ENCODE peak calls at places on chromosomes 13 and 19, in six cellular contexts. H is ascending aorta, L is tibial nerve, B is neuronal stem cell, C is substantia nigra, O is neural progenitor cell. S is an unnamed sample.

GRCh38 chr13:113015826-113016525 is 47.0 kb downstream of the MCF2L start:
- DNase-seq in H (no peak), O (no peak), C (no peak), L (no peak), B (no peak), S (no peak)

GRCh38 chr13:99821741-99822140 is 149.8 kb downstream of the ZIC5 start:
- DNase-seq in B (no peak), L (no peak), O (no peak), H (no peak), C (no peak), S (no peak)

GRCh38 chr19:737591-738093 is 13.3 kb upstream of the MISP start:
- DNase-seq in C (no peak), H (no peak), B (no peak), L (no peak), O (peak; percentile 63), S (no peak)

GRCh38 chr13:27406178-27406939 is 18.1 kb upstream of the GTF3A start:
- DNase-seq in O (peak; percentile 31), H (peak; percentile 52), C (no peak), B (no peak), L (no peak), S (no peak)

GRCh38 chr19:15371786-15372380 is 7.7 kb downstream of the AKAP8 start:
- DNase-seq in B (no peak), H (no peak), O (no peak), C (no peak), L (no peak), S (no peak)

GRCh38 chr19:33394006-33394722 is 20.7 kb downstream of the CEBPG start:
- DNase-seq in B (no peak), C (no peak), H (peak; percentile 83), L (peak; percentile 57), O (no peak), S (no peak)

GRCh38 chr13:53174550-53174949 is 145.9 kb downstream of the OLFM4 start:
- DNase-seq in C (no peak), O (no peak), B (no peak), L (peak; percentile 14), H (no peak), S (no peak)

GRCh38 chr19:13959141-13959961 is 7.0 kb downstream of the DCAF15 start:
- DNase-seq in C (no peak), L (no peak), H (no peak), B (no peak), O (no peak), S (no peak)

GRCh38 chr13:36999054-36999927 is at the start of gene ALG5:
- DNase-seq in L (peak; percentile 78), B (peak; percentile 91), H (peak; percentile 93), C (peak; percentile 89), O (peak; percentile 95), S (peak; percentile 89)

GRCh38 chr19:39236527-39236926 is 8.3 kb downstream of the IFNL3 start:
- DNase-seq in H (no peak), O (no peak), L (no peak), B (no peak), C (no peak), S (no peak)

GRCh38 chr19:7109678-7110289 is 40.3 kb downstream of the ZNF557 start:
- DNase-seq in B (peak; percentile 36), O (peak; percentile 73), L (no peak), C (no peak), H (no peak), S (no peak)

GRCh38 chr13:20118268-20119140 is 42.3 kb downstream of the GJA3 start:
- DNase-seq in B (no peak), H (peak; percentile 74), C (peak; percentile 74), O (peak; percentile 63), L (no peak), S (no peak)

GRCh38 chr19:34482380-34483250 is 1.1 kb downstream of the WTIP start:
- DNase-seq in H (peak; percentile 59), C (no peak), O (peak; percentile 73), B (no peak), L (no peak), S (no peak)

GRCh38 chr19:15195381-15195964 is 5.3 kb downstream of the NOTCH3 start:
- DNase-seq in H (peak; percentile 93), L (no peak), O (peak; percentile 93), B (peak; percentile 78), C (no peak), S (peak; percentile 85)

GRCh38 chr19:49774969-49775368 is 8.2 kb downstream of the AP2A1 start:
- DNase-seq in C (no peak), L (no peak), O (no peak), H (no peak), B (no peak), S (no peak)

GRCh38 chr13:43220873-43221578 is 197.6 kb downstream of the DNAJC15 start:
- DNase-seq in H (no peak), L (no peak), O (no peak), C (no peak), B (no peak), S (no peak)

GRCh38 chr13:92938481-92939020 is 288.1 kb upstream of the GPC6 start:
- DNase-seq in L (no peak), B (no peak), H (no peak), O (peak; percentile 4), C (no peak), S (no peak)

GRCh38 chr13:28002886-28003698 is 14.6 kb upstream of the URAD start:
- DNase-seq in H (no peak), L (no peak), B (no peak), O (no peak), C (no peak), S (no peak)

GRCh38 chr19:482186-483041 is 13.9 kb upstream of the MADCAM1 start:
- DNase-seq in L (no peak), C (no peak), B (no peak), O (peak; percentile 48), H (no peak), S (no peak)

GRCh38 chr19:56294557-56294956 is 20.1 kb downstream of the ZSCAN5A start:
- DNase-seq in L (no peak), C (peak; percentile 27), B (no peak), H (no peak), O (peak; percentile 28), S (no peak)

GRCh38 chr13:36193151-36193855 is 21.1 kb downstream of the SOHLH2 start:
- DNase-seq in C (no peak), L (no peak), O (no peak), B (no peak), H (no peak), S (no peak)

GRCh38 chr19:3149089-3149488 is 13.3 kb downstream of the GNA15 start:
- DNase-seq in H (no peak), C (no peak), L (no peak), B (no peak), O (no peak), S (no peak)

GRCh38 chr19:3148503-3148902 is 12.7 kb downstream of the GNA15 start:
- DNase-seq in C (no peak), B (no peak), O (no peak), L (no peak), H (no peak), S (no peak)

GRCh38 chr19:3146677-3147100 is 10.9 kb downstream of the GNA15 start:
- DNase-seq in C (no peak), B (no peak), L (no peak), O (peak; percentile 27), H (no peak), S (no peak)

GRCh38 chr19:3142938-3143337 is 7.1 kb downstream of the GNA15 start:
- DNase-seq in L (no peak), O (no peak), H (no peak), C (no peak), B (no peak), S (no peak)

GRCh38 chr19:3145909-3146676 is 10.3 kb downstream of the GNA15 start:
- DNase-seq in L (no peak), O (peak; percentile 1), H (no peak), C (peak; percentile 10), B (no peak), S (no peak)
- H3K27ac ChIP-seq in L (no peak overlapping the region), O (no peak overlapping the region), H (no peak overlapping the region), C (no peak overlapping the region), B (no peak overlapping the region), S (no peak overlapping the region)

DNA sequence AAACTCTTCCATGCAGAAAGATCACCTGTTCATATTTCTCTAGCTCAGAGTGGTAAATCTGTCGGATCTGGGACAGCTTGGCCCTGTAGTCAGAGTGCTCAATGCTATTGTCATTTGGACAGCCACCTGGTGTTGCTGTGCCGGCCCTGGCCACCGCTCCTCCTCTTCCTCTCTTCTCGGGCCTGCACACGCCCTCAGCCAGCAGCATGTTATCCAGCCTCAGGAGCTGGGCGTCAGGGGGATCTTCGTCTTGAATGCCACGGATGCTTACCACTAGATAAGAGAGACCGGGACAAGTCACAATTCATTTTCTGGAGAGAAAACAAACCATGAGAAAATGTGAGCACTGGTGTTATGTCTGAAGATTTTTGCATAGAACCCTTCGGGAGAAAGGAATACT is 32.5 kb downstream of the CILP2 start:
- DNase-seq in B (no peak), O (no peak), C (no peak), L (no peak), H (no peak), S (no peak)
- H3K27ac ChIP-seq in B (no peak overlapping the region), O (no peak overlapping the region), C (no peak overlapping the region), L (no peak overlapping the region), H (no peak overlapping the region), S (no peak overlapping the region)

DNA sequence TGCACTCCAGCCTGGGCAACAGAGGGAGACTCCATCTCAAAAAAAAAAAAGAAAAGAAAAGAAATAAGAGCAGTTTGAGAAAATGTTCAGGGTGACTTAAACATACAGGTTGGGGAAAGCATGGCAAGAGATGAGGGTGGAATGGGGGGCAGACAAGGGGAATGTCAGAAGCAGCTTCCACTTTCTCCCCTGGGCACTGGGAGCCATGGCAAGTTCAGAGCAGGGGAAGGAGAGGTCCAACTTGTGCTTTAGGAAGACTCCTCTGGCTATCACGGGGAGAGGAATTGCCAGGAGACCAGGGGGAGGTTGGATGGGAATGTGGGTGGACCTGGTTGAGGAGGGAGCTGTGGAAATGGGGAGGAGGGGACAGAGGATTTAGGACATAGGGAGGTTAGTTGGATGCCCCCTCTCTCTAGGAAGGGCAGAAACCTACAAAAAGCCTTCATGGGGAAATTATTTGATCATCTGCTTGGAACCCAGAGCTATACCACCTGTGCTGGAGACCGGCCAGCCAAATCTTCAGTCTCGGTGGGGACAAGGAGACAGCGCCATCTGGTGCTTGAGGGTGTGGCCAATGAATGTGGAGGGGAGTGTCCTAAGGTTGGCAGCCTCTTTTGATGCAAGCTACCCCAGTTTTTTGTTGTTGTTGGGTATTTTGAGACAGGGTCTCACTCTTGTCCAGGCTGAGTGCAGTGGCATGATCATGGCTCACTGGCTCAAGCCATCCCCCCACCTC is 7.3 kb upstream of the STRN4 start:
- DNase-seq in H (no peak), O (peak; percentile 75), B (no peak), L (no peak), C (no peak), S (no peak)
- H3K27ac ChIP-seq in H (no peak overlapping the region), O (no peak overlapping the region), B (no peak overlapping the region), L (no peak overlapping the region), C (no peak overlapping the region), S (no peak overlapping the region)

GRCh38 chr13:98478134-98479129 is 98.5 kb downstream of the STK24 start:
- DNase-seq in B (peak; percentile 57), O (peak; percentile 93), L (no peak), C (no peak), H (no peak), S (no peak)

GRCh38 chr13:98482476-98483444 is 94.1 kb downstream of the STK24 start:
- DNase-seq in O (peak; percentile 45), C (peak; percentile 60), L (peak; percentile 61), B (no peak), H (no peak), S (peak; percentile 57)

GRCh38 chr13:98481511-98481951 is 95.4 kb downstream of the STK24 start:
- DNase-seq in H (no peak), O (no peak), L (no peak), B (no peak), C (no peak), S (no peak)

GRCh38 chr13:98479496-98480003 is 97.4 kb downstream of the STK24 start:
- DNase-seq in L (no peak), O (no peak), H (no peak), C (no peak), B (no peak), S (no peak)

GRCh38 chr13:98480915-98481510 is 95.9 kb downstream of the STK24 start:
- DNase-seq in B (no peak), H (no peak), O (no peak), C (no peak), L (no peak), S (no peak)
- H3K27ac ChIP-seq in B (no peak overlapping the region), H (no peak overlapping the region), O (no peak overlapping the region), C (no peak overlapping the region), L (peak overlapping the region; percentile 1), S (no peak overlapping the region)